ENCODE peak calls at places on chromosomes 7 and 10, in ten cellular contexts. U is AG08395, G is RWPE1, F is substantia nigra, P is posterior vena cava, C is Caki2, D is T-helper 2 cell, I is right cardiac atrium, B is NCI-H345, Z is endothelial cell. N is an unnamed sample.

GRCh38 chr7:47488205-47488968 is 93.5 kb downstream of the TNS3 start:
- DNase-seq in U (no peak), G (no peak), F (no peak), P (peak), C (no peak), D (no peak), I (no peak), B (no peak), Z (no peak), N (no peak)

GRCh38 chr7:23597064-23597907 is at the start of gene CCDC126:
- DNase-seq in U (peak), G (peak), F (peak), P (peak), C (peak), D (peak), I (peak), B (peak), Z (peak), N (peak)

GRCh38 chr7:137592232-137592896 is 248.8 kb upstream of the PTN start:
- DNase-seq in U (peak), G (peak), F (peak), P (no peak), C (peak), D (no peak), I (peak), B (peak), Z (peak), N (peak)

GRCh38 chr10:15821046-15821683 is 39.1 kb downstream of the MINDY3 start:
- DNase-seq in U (peak), G (no peak), F (no peak), P (no peak), C (no peak), D (no peak), I (no peak), B (no peak), Z (no peak), N (no peak)

GRCh38 chr7:130426541-130426940 is 14.3 kb downstream of the CEP41 start:
- DNase-seq in U (no peak), G (no peak), F (no peak), P (no peak), C (no peak), D (no peak), I (no peak), B (no peak), Z (no peak), N (no peak)

GRCh38 chr10:69612760-69613159 is 17.3 kb upstream of the FAM241B start:
- DNase-seq in U (no peak), G (no peak), F (no peak), P (no peak), C (no peak), D (no peak), I (no peak), B (no peak), Z (no peak), N (no peak)

GRCh38 chr7:99820408-99821027 is 7.3 kb upstream of the CYP3A43 start:
- DNase-seq in U (no peak), G (no peak), F (no peak), P (no peak), C (no peak), D (no peak), I (no peak), B (no peak), Z (no peak), N (no peak)

GRCh38 chr10:31620236-31621151 is 301.5 kb downstream of the ZEB1 start:
- DNase-seq in U (peak), G (no peak), F (no peak), P (peak), C (no peak), D (no peak), I (peak), B (no peak), Z (peak), N (peak)

GRCh38 chr10:132408367-132408781 is 11.4 kb downstream of the PWWP2B start:
- DNase-seq in U (peak), G (no peak), F (no peak), P (no peak), C (no peak), D (no peak), I (peak), B (no peak), Z (no peak), N (peak)

GRCh38 chr7:66069732-66070131 is 5.9 kb upstream of the ASL start:
- DNase-seq in U (no peak), G (no peak), F (no peak), P (no peak), C (no peak), D (no peak), I (no peak), B (no peak), Z (no peak), N (no peak)

GRCh38 chr7:1120791-1121190 is 32.9 kb downstream of the GPER1 start:
- DNase-seq in U (no peak), G (no peak), F (no peak), P (peak), C (no peak), D (no peak), I (no peak), B (no peak), Z (no peak), N (peak)

GRCh38 chr10:36354633-36355032 is 712.5 kb upstream of the FZD8 start:
- DNase-seq in U (no peak), G (no peak), F (no peak), P (no peak), C (no peak), D (no peak), I (no peak), B (no peak), Z (no peak), N (no peak)

GRCh38 chr7:120993575-120994191 is 5.2 kb downstream of the CPED1 start:
- DNase-seq in U (peak), G (no peak), F (no peak), P (no peak), C (no peak), D (no peak), I (no peak), B (no peak), Z (no peak), N (no peak)

N was measured in kidney.